ENCODE peak calls at places on chromosomes 11 and 22, in seven cellular contexts. N is IMR-90; G is CD8-positive, alpha-beta memory T cell; A is mesenchymal stem cell; B is K562; C is left ventricle myocardium inferior; M is heart left ventricle. P is an unnamed sample.
A peak's percentile ranks its signal among the peaks of the same experiment; 100 is the strongest.

GRCh38 chr11:17803751-17804334 is 69.3 kb downstream of the KCNC1 start:
- DNase-seq in M (no peak), B (no peak), N (no peak), G (no peak), C (no peak), A (no peak), P (no peak)

GRCh38 chr11:28760676-28761390 is 652.6 kb downstream of the METTL15 start:
- DNase-seq in C (no peak), B (no peak), N (peak; percentile 27), G (no peak), M (no peak), A (peak; percentile 12), P (no peak)

GRCh38 chr22:36732609-36733008 is 29.1 kb upstream of the CACNG2 start:
- DNase-seq in C (no peak), M (no peak), A (no peak), G (no peak), N (no peak), B (no peak), P (no peak)

GRCh38 chr11:125451400-125452124 is 44.5 kb downstream of the FEZ1 start:
- DNase-seq in A (peak; percentile 54), G (no peak), M (peak; percentile 69), N (peak; percentile 25), B (peak; percentile 51), C (peak; percentile 72), P (no peak)

GRCh38 chr11:64357904-64358535 is 942 bp upstream of the RPS6KA4 start:
- DNase-seq in B (peak; percentile 64), M (no peak), C (no peak), N (no peak), G (no peak), A (peak; percentile 18), P (peak; percentile 59)

GRCh38 chr11:115687934-115688333 is 183.7 kb upstream of the CADM1 start:
- DNase-seq in C (no peak), M (no peak), N (no peak), G (no peak), B (no peak), A (no peak), P (no peak)

GRCh38 chr11:121104223-121104831 is 3.3 kb downstream of the TECTA start:
- DNase-seq in B (peak; percentile 39), G (no peak), C (peak; percentile 45), N (no peak), A (no peak), M (no peak), P (no peak)

GRCh38 chr11:134454146-134454690 is 42.2 kb upstream of the B3GAT1 start:
- DNase-seq in M (no peak), G (no peak), A (no peak), B (no peak), C (no peak), N (no peak), P (no peak)

GRCh38 chr11:34959770-34960169 is 43.4 kb downstream of the PDHX start:
- DNase-seq in G (no peak), N (no peak), C (no peak), A (no peak), M (no peak), B (no peak), P (no peak)
- H3K4me3 ChIP-seq in G (no peak overlapping the region), N (no peak overlapping the region), C (no peak overlapping the region), A (no peak overlapping the region), M (no peak overlapping the region), B (no peak overlapping the region), P (no peak overlapping the region)

GRCh38 chr11:2693851-2694261 is 5.9 kb downstream of the KCNQ1OT1 start:
- DNase-seq in B (no peak), G (no peak), M (no peak), A (no peak), C (peak; percentile 7), N (no peak), P (no peak)
- H3K4me1 ChIP-seq in B (peaks cover 11% of the 10 kb centered on the region), G (peaks cover 8% of the 10 kb centered on the region), M (peaks cover 50% of the 10 kb centered on the region), A (peaks cover 54% of the 10 kb centered on the region), C (peaks cover 76% of the 10 kb centered on the region), N (peaks cover 3% of the 10 kb centered on the region), P (peaks cover 3% of the 10 kb centered on the region)

GRCh38 chr22:39419911-39420310 is 20.3 kb downstream of the TAB1 start:
- DNase-seq in A (no peak), C (no peak), G (no peak), M (no peak), B (no peak), N (no peak), P (no peak)

GRCh38 chr22:39419096-39419495 is 19.5 kb downstream of the TAB1 start:
- DNase-seq in C (no peak), G (no peak), M (no peak), B (no peak), A (no peak), N (no peak), P (no peak)

GRCh38 chr22:39417641-39418040 is 18.1 kb downstream of the TAB1 start:
- DNase-seq in N (no peak), G (no peak), M (no peak), A (no peak), C (no peak), B (no peak), P (no peak)

GRCh38 chr22:39416319-39416718 is 16.7 kb downstream of the TAB1 start:
- DNase-seq in M (no peak), G (no peak), N (no peak), A (no peak), C (no peak), B (no peak), P (no peak)

GRCh38 chr22:39418696-39419095 is 19.1 kb downstream of the TAB1 start:
- DNase-seq in A (no peak), M (no peak), N (no peak), C (no peak), G (no peak), B (no peak), P (no peak)
- H3K36me3 ChIP-seq in A (peaks cover 78% of the 10 kb centered on the region), M (peaks cover 82% of the 10 kb centered on the region), N (peaks cover 68% of the 10 kb centered on the region), C (peaks cover 80% of the 10 kb centered on the region), G (peaks cover 50% of the 10 kb centered on the region), B (peaks cover 64% of the 10 kb centered on the region), P (peaks cover 72% of the 10 kb centered on the region)

GRCh38 chr22:29314074-29314473 is 1.4 kb downstream of the RASL10A start:
- DNase-seq in M (no peak), G (no peak), N (no peak), B (no peak), C (no peak), A (no peak), P (no peak)

GRCh38 chr22:29311468-29312217 is 3.9 kb downstream of the RASL10A start:
- DNase-seq in A (no peak), B (no peak), C (no peak), N (no peak), G (no peak), M (peak; percentile 44), P (no peak)

GRCh38 chr22:29314537-29315285 is 786 bp downstream of the RASL10A start:
- DNase-seq in B (no peak), G (no peak), N (no peak), A (peak; percentile 12), C (no peak), M (no peak), P (no peak)

GRCh38 chr22:29312218-29313125 is 3.0 kb downstream of the RASL10A start:
- DNase-seq in M (no peak), B (no peak), C (no peak), G (no peak), N (no peak), A (no peak), P (no peak)

GRCh38 chr22:29313126-29314071 is 2.1 kb downstream of the RASL10A start:
- DNase-seq in B (peak; percentile 48), C (no peak), M (no peak), G (no peak), N (no peak), A (peak; percentile 10), P (no peak)
- H3K4me3 ChIP-seq in B (no peak overlapping the region), C (peak overlapping the region; percentile 67), M (peak overlapping the region; percentile 53), G (no peak overlapping the region), N (no peak overlapping the region), A (no peak overlapping the region), P (no peak overlapping the region)

GRCh38 chr11:102925988-102926387 is 29.5 kb downstream of the MMP13 start:
- DNase-seq in N (no peak), G (no peak), C (no peak), B (no peak), A (no peak), M (no peak), P (no peak)

GRCh38 chr11:102926946-102927623 is 28.4 kb downstream of the MMP13 start:
- DNase-seq in C (no peak), M (no peak), N (peak; percentile 17), A (no peak), G (no peak), B (no peak), P (no peak)

GRCh38 chr11:102928247-102928646 is 27.3 kb downstream of the MMP13 start:
- DNase-seq in B (no peak), N (no peak), C (no peak), G (no peak), A (no peak), M (no peak), P (no peak)

GRCh38 chr11:102926517-102926916 is 29.0 kb downstream of the MMP13 start:
- DNase-seq in M (no peak), A (no peak), B (no peak), N (no peak), G (no peak), C (no peak), P (no peak)

DNA sequence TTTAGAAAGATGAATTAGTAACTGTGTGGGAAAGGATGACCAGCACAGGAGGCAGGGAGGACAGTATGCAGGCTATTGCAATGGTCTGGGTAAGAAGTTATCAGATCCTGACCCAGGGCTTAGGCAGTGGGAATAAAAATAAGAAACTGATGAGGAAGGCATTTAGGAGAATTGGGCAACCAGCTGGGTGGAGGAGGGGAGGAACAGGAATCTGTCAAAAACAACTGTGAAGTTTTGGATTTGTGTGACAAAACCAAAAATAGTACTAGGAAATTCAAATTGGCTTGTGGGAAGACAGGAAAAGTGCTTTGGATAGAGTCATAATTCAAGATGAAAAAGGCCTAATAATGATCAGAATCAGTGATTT is 27.9 kb downstream of the MMP13 start:
- DNase-seq in M (no peak), G (no peak), B (no peak), A (no peak), C (no peak), N (no peak), P (no peak)
- H3K4me1 ChIP-seq in M (no peaks in the 10 kb centered on the region), G (no peaks in the 10 kb centered on the region), B (no peaks in the 10 kb centered on the region), A (peaks cover 9% of the 10 kb centered on the region), C (no peaks in the 10 kb centered on the region), N (no peaks in the 10 kb centered on the region), P (no peaks in the 10 kb centered on the region)

GRCh38 chr22:20542055-20542454 is 34.6 kb downstream of the MED15 start:
- DNase-seq in G (no peak), M (no peak), C (no peak), B (no peak), N (no peak), A (no peak), P (no peak)
- H3K36me3 ChIP-seq in G (peaks cover 24% of the 10 kb centered on the region), M (peaks cover 44% of the 10 kb centered on the region), C (peaks cover 52% of the 10 kb centered on the region), B (peaks cover 76% of the 10 kb centered on the region), N (peaks cover 28% of the 10 kb centered on the region), A (peaks cover 67% of the 10 kb centered on the region), P (peaks cover 49% of the 10 kb centered on the region)

GRCh38 chr11:2885017-2885675 is 429 bp downstream of the CDKN1C start:
- DNase-seq in N (peak; percentile 36), B (peak; percentile 76), C (peak; percentile 63), A (peak; percentile 74), M (peak; percentile 61), G (peak; percentile 25), P (no peak)
- H3K4me3 ChIP-seq in N (peak overlapping the region; percentile 70), B (peak overlapping the region; percentile 59), C (peak overlapping the region; percentile 92), A (peak overlapping the region; percentile 77), M (peak overlapping the region; percentile 85), G (peak overlapping the region; percentile 69), P (peak overlapping the region; percentile 51)